ENCODE peak calls at places on chromosomes 12 and 14, in ten cellular contexts. V, L, R, G, H, Z, E, U, M and I are unnamed samples.
A peak's percentile ranks its signal among the peaks of the same experiment; 100 is the strongest.

GRCh38 chr12:70267550-70267949 is 24.3 kb downstream of the CNOT2 start:
- DNase-seq in E (no peak), H (no peak), G (no peak), U (no peak), M (peak; percentile 66), V (no peak), Z (no peak), R (no peak), L (peak; percentile 23), I (no peak)

GRCh38 chr14:66009104-66009503 is 477.1 kb upstream of the CCDC196 start:
- DNase-seq in U (no peak), L (peak; percentile 81), R (no peak), Z (no peak), E (no peak), V (no peak), M (peak; percentile 73), H (no peak), G (peak; percentile 7), I (no peak)

GRCh38 chr12:4143909-4144308 is 129.7 kb upstream of the CCND2 start:
- DNase-seq in G (no peak), Z (no peak), E (no peak), L (no peak), M (no peak), R (no peak), H (no peak), V (no peak), U (no peak), I (no peak)

GRCh38 chr12:105386431-105386830 is 55.9 kb downstream of the C12orf75 start:
- DNase-seq in U (no peak), H (no peak), L (no peak), Z (no peak), R (no peak), G (no peak), V (no peak), M (no peak), E (no peak), I (no peak)

GRCh38 chr12:114746297-114747074 is 62.5 kb upstream of the TBX3 start:
- DNase-seq in U (no peak), H (peak; percentile 63), M (peak; percentile 71), E (no peak), L (peak; percentile 76), Z (no peak), R (no peak), V (no peak), G (no peak), I (no peak)

GRCh38 chr12:131491887-131492490 is 218.9 kb upstream of the SFSWAP start:
- DNase-seq in V (no peak), M (no peak), H (no peak), G (no peak), Z (no peak), R (no peak), L (no peak), E (no peak), U (no peak), I (no peak)

GRCh38 chr12:4287325-4288290 is 14.0 kb downstream of the CCND2 start:
- DNase-seq in M (peak; percentile 79), G (no peak), V (no peak), H (no peak), R (no peak), U (peak; percentile 3), E (no peak), Z (no peak), L (no peak), I (no peak)

GRCh38 chr12:50425859-50426258 is 25.2 kb downstream of the LARP4 start:
- DNase-seq in V (no peak), R (no peak), G (no peak), U (peak; percentile 17), L (no peak), E (no peak), H (no peak), M (no peak), Z (no peak), I (no peak)

GRCh38 chr14:66085224-66085623 is 400.9 kb upstream of the CCDC196 start:
- DNase-seq in U (no peak), Z (no peak), V (no peak), L (no peak), H (no peak), R (no peak), G (no peak), M (no peak), E (no peak), I (no peak)

GRCh38 chr12:79344855-79345840 is 345.6 kb downstream of the PAWR start:
- DNase-seq in M (peak; percentile 45), U (peak; percentile 61), G (peak; percentile 49), H (no peak), V (no peak), R (peak; percentile 8), L (peak; percentile 25), E (no peak), Z (no peak), I (no peak)

GRCh38 chr12:56763753-56764657 is 881 bp downstream of the HSD17B6 start:
- DNase-seq in U (no peak), G (no peak), Z (no peak), L (peak; percentile 37), V (no peak), M (peak; percentile 21), H (peak; percentile 60), R (no peak), E (no peak), I (no peak)

GRCh38 chr14:90785876-90786450 is 30.3 kb downstream of the TTC7B start:
- DNase-seq in V (no peak), R (no peak), E (no peak), Z (no peak), M (no peak), U (no peak), G (no peak), H (no peak), L (no peak), I (no peak)

GRCh38 chr14:95527392-95528002 is 7.4 kb upstream of the GLRX5 start:
- DNase-seq in U (no peak), R (no peak), V (no peak), M (peak; percentile 88), E (no peak), H (peak; percentile 59), L (peak; percentile 87), Z (no peak), G (no peak), I (no peak)

GRCh38 chr12:89101440-89101839 is 250.9 kb downstream of the DUSP6 start:
- DNase-seq in Z (no peak), R (no peak), H (no peak), U (no peak), L (no peak), E (no peak), V (no peak), G (no peak), M (no peak), I (no peak)

GRCh38 chr12:83389237-83389996 is 702.7 kb downstream of the TMTC2 start:
- DNase-seq in E (no peak), H (no peak), U (peak; percentile 63), R (no peak), G (no peak), V (no peak), L (no peak), M (no peak), Z (no peak), I (no peak)

GRCh38 chr14:41597647-41598046 is 9.0 kb upstream of the LRFN5 start:
- DNase-seq in G (no peak), L (no peak), Z (no peak), E (no peak), H (no peak), U (peak; percentile 61), M (no peak), R (no peak), V (no peak), I (no peak)

GRCh38 chr12:53062011-53062961 is 12.4 kb downstream of the TNS2 start:
- DNase-seq in H (no peak), U (no peak), G (no peak), L (no peak), Z (no peak), E (no peak), V (no peak), R (no peak), M (no peak), I (no peak)
- TF ChIP-seq CTCF in H (no peak), U (no peak), G (peak; percentile 7), L (no peak), Z (no peak), E (no peak), V (no peak), R (no peak), M (no peak), I (no peak)

GRCh38 chr14:60757617-60758016 is 23.1 kb downstream of the MNAT1 start:
- DNase-seq in E (no peak), R (no peak), U (no peak), L (peak; percentile 83), M (peak; percentile 92), Z (no peak), G (no peak), V (no peak), H (peak; percentile 61), I (no peak)
- TF ChIP-seq CTCF in E (no peak), R (no peak), U (no peak), L (no peak), M (no peak), Z (no peak), G (no peak), V (no peak), H (no peak), I (no peak)

DNA sequence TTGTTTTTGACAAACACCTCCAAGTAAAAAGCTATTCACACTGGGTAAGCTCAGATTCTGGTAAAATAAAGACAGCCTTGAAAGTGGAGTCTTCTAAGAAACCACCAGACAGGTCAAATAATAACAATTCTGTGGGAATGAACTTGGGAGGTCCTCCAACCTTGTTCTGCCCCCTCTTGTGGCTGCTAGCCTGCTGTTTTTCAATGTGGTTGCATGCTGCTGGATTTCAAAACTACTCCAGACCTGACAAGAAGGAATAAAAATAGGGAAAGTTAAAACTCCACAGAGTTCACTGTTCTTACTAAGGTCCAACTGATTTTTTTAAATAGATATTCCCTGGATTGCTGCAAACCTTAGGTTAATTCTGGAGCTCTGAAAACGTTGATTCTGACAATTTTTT is 32.2 kb upstream of the RIN3 start:
- DNase-seq in E (no peak), M (peak; percentile 64), L (peak; percentile 74), R (no peak), Z (no peak), V (no peak), G (no peak), H (no peak), U (no peak), I (no peak)
- TF ChIP-seq CTCF in E (peak; percentile 31), M (peak; percentile 46), L (peak; percentile 61), R (no peak), Z (peak; percentile 16), V (no peak), G (peak; percentile 17), H (peak; percentile 57), U (no peak), I (no peak)

DNA sequence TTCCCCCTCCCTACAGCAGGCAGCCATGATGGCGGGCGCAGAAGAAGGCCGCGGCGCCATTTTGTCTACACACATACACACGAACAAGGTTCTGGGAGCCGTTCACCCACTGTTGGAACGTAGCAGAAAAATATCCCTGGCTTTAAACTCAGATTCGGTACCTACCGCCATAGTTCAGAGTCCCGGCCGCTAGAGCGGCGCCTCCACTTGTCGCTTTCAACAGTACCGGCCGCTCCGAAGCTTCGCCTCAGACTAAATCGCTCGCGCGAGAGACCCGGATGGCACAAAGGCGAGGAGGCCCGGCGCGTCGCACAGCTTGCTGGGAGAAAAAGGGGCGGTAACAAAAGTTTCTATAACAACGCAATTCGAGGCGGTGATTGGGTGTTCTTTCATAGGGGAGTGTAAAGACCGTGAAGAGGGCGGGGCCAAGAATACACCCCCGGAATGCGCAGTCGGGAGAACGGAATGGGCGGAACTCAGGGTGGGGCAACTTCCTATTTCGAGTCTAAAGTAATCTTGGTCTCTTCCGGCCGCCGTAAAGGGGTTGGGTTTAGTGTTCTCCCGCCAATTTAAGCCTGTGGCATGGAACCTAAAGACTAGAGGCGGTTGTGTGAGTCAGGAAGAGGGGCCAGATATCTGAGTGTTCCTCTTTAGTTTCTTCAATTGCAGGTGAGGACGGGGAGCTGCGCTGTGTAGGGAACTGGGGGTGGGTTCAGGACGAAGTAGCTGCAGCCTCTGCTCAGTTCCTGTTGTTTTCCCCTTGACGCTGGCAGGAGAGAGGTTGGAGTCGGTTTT is at the start of the genes KNTC1 and RSRC2:
- DNase-seq in Z (peak; percentile 99), R (peak; percentile 99), L (peak; percentile 99), M (peak; percentile 100), H (peak; percentile 99), V (peak; percentile 97), G (peak; percentile 99), E (peak; percentile 96), U (peak; percentile 98), I (peak; percentile 85)
- TF ChIP-seq CTCF in Z (no peak), R (no peak), L (no peak), M (no peak), H (no peak), V (peak; percentile 7), G (no peak), E (no peak), U (no peak), I (no peak)